ENCODE peak calls at places on chromosome 16, in nine cellular contexts. E is sigmoid colon, N is Peyer's patch, I is heart left ventricle, W is keratinocyte, C is IMR-90, T is psoas muscle, H is stomach, M is tibial nerve. R is an unnamed sample.

GRCh38 chr16:52643006-52643405 is 96.1 kb upstream of the TOX3 start:
- DNase-seq in E (no peak), N (no peak), I (no peak), W (no peak), C (no peak), T (no peak), H (no peak), M (no peak), R (no peak)

GRCh38 chr16:3564130-3564888 is 12.9 kb downstream of the NLRC3 start:
- DNase-seq in E (no peak), N (no peak), I (no peak), W (no peak), C (no peak), T (no peak), H (no peak), M (no peak), R (no peak)

GRCh38 chr16:26578748-26579147 is 488.0 kb upstream of the C16orf82 start:
- DNase-seq in E (no peak), N (no peak), I (no peak), W (no peak), C (no peak), T (no peak), H (no peak), M (no peak), R (no peak)

GRCh38 chr16:58118801-58119508 is 10.2 kb downstream of the CFAP20 start:
- DNase-seq in E (no peak), N (no peak), I (no peak), W (no peak), C (peak), T (no peak), H (no peak), M (no peak), R (no peak)

GRCh38 chr16:81482329-81483063 is 37.9 kb downstream of the CMIP start:
- DNase-seq in E (no peak), N (no peak), I (peak), W (no peak), C (no peak), T (no peak), H (no peak), M (no peak), R (no peak)

GRCh38 chr16:67277999-67278772 is 1.1 kb upstream of the PLEKHG4 start:
- DNase-seq in E (no peak), N (no peak), I (peak), W (no peak), C (peak), T (peak), H (no peak), M (no peak), R (no peak)

GRCh38 chr16:11896776-11897175 is 19.0 kb downstream of the GSPT1 start:
- DNase-seq in E (no peak), N (no peak), I (no peak), W (no peak), C (peak), T (no peak), H (no peak), M (no peak), R (no peak)

GRCh38 chr16:47523342-47524006 is 62.3 kb downstream of the PHKB start:
- DNase-seq in E (no peak), N (no peak), I (no peak), W (no peak), C (no peak), T (no peak), H (no peak), M (no peak), R (no peak)

GRCh38 chr16:81469710-81470481 is 25.3 kb downstream of the CMIP start:
- DNase-seq in E (no peak), N (peak), I (no peak), W (no peak), C (no peak), T (no peak), H (peak), M (no peak), R (no peak)

GRCh38 chr16:3282103-3282746 is 1.1 kb upstream of the ZNF263 start:
- DNase-seq in E (no peak), N (no peak), I (no peak), W (no peak), C (peak), T (no peak), H (no peak), M (no peak), R (no peak)

GRCh38 chr16:49547448-49547847 is 173.8 kb downstream of the C16orf78 start:
- DNase-seq in E (no peak), N (no peak), I (no peak), W (no peak), C (no peak), T (no peak), H (no peak), M (no peak), R (no peak)

GRCh38 chr16:3789375-3790067 is 72.2 kb upstream of the TRAP1 start:
- DNase-seq in E (no peak), N (no peak), I (no peak), W (no peak), C (no peak), T (no peak), H (no peak), M (no peak), R (no peak)

GRCh38 chr16:12061336-12062055 is 85.0 kb downstream of the SNX29 start:
- DNase-seq in E (no peak), N (peak), I (no peak), W (peak), C (peak), T (no peak), H (no peak), M (no peak), R (no peak)

GRCh38 chr16:81711609-81712329 is 67.3 kb upstream of the PLCG2 start:
- DNase-seq in E (peak), N (no peak), I (no peak), W (no peak), C (peak), T (no peak), H (no peak), M (no peak), R (no peak)

GRCh38 chr16:88864099-88864498 is 2.4 kb downstream of the PABPN1L start:
- DNase-seq in E (no peak), N (no peak), I (no peak), W (no peak), C (no peak), T (no peak), H (no peak), M (no peak), R (no peak)

GRCh38 chr16:57508084-57508425 is 21.8 kb upstream of the DOK4 start:
- DNase-seq in E (peak), N (no peak), I (no peak), W (no peak), C (no peak), T (no peak), H (no peak), M (no peak), R (no peak)

GRCh38 chr16:88831838-88832237 is 20.1 kb upstream of the APRT start:
- DNase-seq in E (no peak), N (no peak), I (no peak), W (no peak), C (no peak), T (no peak), H (no peak), M (no peak), R (no peak)

GRCh38 chr16:81521141-81521626 is 76.6 kb downstream of the CMIP start:
- DNase-seq in E (no peak), N (peak), I (no peak), W (no peak), C (no peak), T (no peak), H (peak), M (no peak), R (no peak)

GRCh38 chr16:58307583-58308312 is 12.9 kb upstream of the PRSS54 start:
- DNase-seq in E (no peak), N (no peak), I (no peak), W (no peak), C (no peak), T (no peak), H (no peak), M (no peak), R (no peak)

GRCh38 chr16:12455287-12455798 is 348.3 kb downstream of the CPPED1 start:
- DNase-seq in E (no peak), N (peak), I (peak), W (no peak), C (peak), T (peak), H (peak), M (peak), R (peak)

GRCh38 chr16:66728117-66728787 is 23.2 kb downstream of the DYNC1LI2 start:
- DNase-seq in E (peak), N (no peak), I (peak), W (no peak), C (peak), T (no peak), H (peak), M (no peak), R (no peak)

GRCh38 chr16:50685456-50686058 is 4.4 kb upstream of the SNX20 start:
- DNase-seq in E (no peak), N (no peak), I (no peak), W (no peak), C (no peak), T (no peak), H (no peak), M (no peak), R (no peak)
- H3K4me3 ChIP-seq in E (no peak), N (no peak), I (no peak), W (no peak), C (no peak), T (no peak), H (no peak), M (no peak), R (no peak)

DNA sequence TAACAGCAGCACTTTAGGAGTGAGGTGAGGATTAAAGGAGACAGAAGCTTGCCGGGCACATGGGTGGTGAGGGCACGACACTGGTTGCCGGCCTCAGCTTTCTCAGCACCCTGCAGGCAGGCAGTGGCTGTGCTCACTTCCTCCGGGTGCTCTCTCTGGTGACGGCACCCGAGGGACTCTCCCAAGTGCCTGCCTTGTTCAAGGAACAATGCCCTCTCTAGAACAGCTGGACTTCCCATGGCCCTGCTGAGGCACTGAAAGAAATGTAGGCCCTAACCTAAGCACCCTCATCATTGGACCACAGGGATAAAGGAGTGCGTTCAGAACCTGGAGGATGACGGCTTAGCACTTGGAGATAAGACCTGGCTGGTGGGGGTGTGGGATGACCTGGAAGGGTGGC is 72.7 kb downstream of the N4BP1 start:
- DNase-seq in E (peak), N (peak), I (no peak), W (no peak), C (no peak), T (no peak), H (no peak), M (no peak), R (no peak)
- H3K27ac ChIP-seq in E (peak), N (no peak), I (peak), W (peak), C (no peak), T (peak), H (peak), M (peak), R (no peak)

DNA sequence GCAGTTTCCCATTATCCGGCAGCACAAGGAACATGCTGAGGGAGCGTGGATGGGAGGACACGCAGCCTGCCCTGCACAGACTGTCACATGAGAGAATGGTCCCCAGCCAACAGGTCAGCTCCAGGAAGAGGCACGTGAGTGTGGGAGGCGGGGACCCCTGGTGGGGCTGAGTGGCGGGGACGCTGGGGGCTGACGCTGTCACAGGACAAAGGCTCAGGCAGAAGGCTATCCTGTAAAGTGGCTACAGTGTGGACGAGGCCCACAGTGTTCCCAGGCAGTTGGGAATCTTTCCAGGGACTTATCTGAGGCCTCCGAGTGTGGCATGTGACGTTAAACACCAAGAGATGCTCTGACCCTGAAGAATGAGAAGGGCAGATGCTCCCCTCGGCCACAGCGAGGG is 30.4 kb downstream of the MBTPS1 start:
- DNase-seq in E (no peak), N (no peak), I (peak), W (no peak), C (no peak), T (no peak), H (no peak), M (no peak), R (no peak)
- H3K4me3 ChIP-seq in E (no peak), N (no peak), I (no peak), W (no peak), C (no peak), T (no peak), H (no peak), M (no peak), R (no peak)

DNA sequence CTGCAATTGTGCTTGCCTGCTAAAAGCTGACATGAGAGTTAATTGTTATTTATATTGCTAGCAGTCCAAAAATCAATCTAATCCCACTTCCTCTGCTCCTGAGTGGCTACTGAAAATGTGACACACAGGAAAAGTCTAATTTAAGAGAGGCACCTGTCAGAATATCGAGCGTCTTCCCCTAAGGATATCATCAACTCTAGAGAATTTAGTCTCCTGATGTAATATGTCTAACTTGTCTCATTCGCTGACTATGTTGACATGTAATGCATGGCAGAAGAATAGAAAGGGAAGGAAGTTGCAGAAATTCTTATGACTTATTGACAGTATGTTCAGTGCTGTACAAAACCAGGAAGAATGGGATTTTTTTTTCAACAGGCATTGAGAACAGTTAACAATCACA is 893.4 kb upstream of the CDH8 start:
- DNase-seq in E (no peak), N (no peak), I (no peak), W (no peak), C (no peak), T (no peak), H (no peak), M (no peak), R (no peak)
- H3K27ac ChIP-seq in E (no peak), N (no peak), I (no peak), W (no peak), C (no peak), T (no peak), H (no peak), M (no peak), R (no peak)

GRCh38 chr16:87561200-87562105 is 40.9 kb upstream of the JPH3 start:
- DNase-seq in E (no peak), N (no peak), I (no peak), W (no peak), C (no peak), T (no peak), H (no peak), M (no peak), R (no peak)
- H3K4me3 ChIP-seq in E (no peak), N (no peak), I (no peak), W (no peak), C (no peak), T (no peak), H (no peak), M (no peak), R (no peak)

R was measured in Panc1.